ENCODE peak calls at places on chromosome X, in six cellular contexts. H, Q, Y, A, T and W are unnamed samples.

GRCh38 chrX:22666441-22666840 is 333.3 kb upstream of the DDX53 start:
- DNase-seq in H (peak), Q (no peak), Y (no peak), A (peak), T (peak), W (no peak)

GRCh38 chrX:6941041-6941440 is 206.5 kb upstream of the STS start:
- DNase-seq in H (no peak), Q (no peak), Y (no peak), A (peak), T (no peak), W (no peak)

GRCh38 chrX:40748977-40749376 is 13.6 kb upstream of the MED14 start:
- DNase-seq in H (no peak), Q (no peak), Y (no peak), A (no peak), T (no peak), W (no peak)

GRCh38 chrX:107684956-107685385 is 56.7 kb downstream of the PRPS1 start:
- DNase-seq in H (no peak), Q (no peak), Y (peak), A (peak), T (no peak), W (no peak)

GRCh38 chrX:54479471-54480122 is 16.4 kb downstream of the FGD1 start:
- DNase-seq in H (peak), Q (no peak), Y (no peak), A (no peak), T (peak), W (no peak)

GRCh38 chrX:39445336-39445735 is 644.1 kb downstream of the MID1IP1 start:
- DNase-seq in H (peak), Q (no peak), Y (no peak), A (no peak), T (peak), W (no peak)

GRCh38 chrX:17182317-17182716 is 192.7 kb upstream of the NHS start:
- DNase-seq in H (no peak), Q (no peak), Y (peak), A (no peak), T (no peak), W (no peak)

GRCh38 chrX:1072637-1073377 is 139.6 kb downstream of the CRLF2 start:
- DNase-seq in H (peak), Q (no peak), Y (no peak), A (no peak), T (no peak), W (no peak)

GRCh38 chrX:131565909-131566308 is 22.0 kb downstream of the OR13H1 start:
- DNase-seq in H (no peak), Q (no peak), Y (no peak), A (peak), T (no peak), W (no peak)

GRCh38 chrX:46588263-46588662 is 14.7 kb downstream of the CHST7 start:
- DNase-seq in H (no peak), Q (no peak), Y (no peak), A (peak), T (no peak), W (no peak)

GRCh38 chrX:101785142-101785541 is 125.5 kb upstream of the ARMCX2 start:
- DNase-seq in H (no peak), Q (no peak), Y (no peak), A (no peak), T (no peak), W (no peak)

GRCh38 chrX:132199941-132200340 is 19.3 kb downstream of the RAP2C start:
- DNase-seq in H (no peak), Q (no peak), Y (no peak), A (peak), T (no peak), W (no peak)

GRCh38 chrX:154967603-154968002 is 54.9 kb downstream of the F8 start:
- DNase-seq in H (no peak), Q (no peak), Y (no peak), A (peak), T (no peak), W (no peak)

GRCh38 chrX:43679778-43680177 is 23.7 kb downstream of the MAOA start:
- DNase-seq in H (no peak), Q (no peak), Y (no peak), A (no peak), T (no peak), W (no peak)

GRCh38 chrX:65587616-65588526 is 53.3 kb upstream of the LAS1L start:
- DNase-seq in H (no peak), Q (no peak), Y (no peak), A (peak), T (no peak), W (peak)

GRCh38 chrX:31007347-31007746 is 64.5 kb downstream of the FTHL17 start:
- DNase-seq in H (no peak), Q (no peak), Y (no peak), A (no peak), T (no peak), W (no peak)

GRCh38 chrX:100994352-100995281 is 25.1 kb downstream of the ARL13A start:
- DNase-seq in H (no peak), Q (peak), Y (no peak), A (peak), T (no peak), W (no peak)

GRCh38 chrX:136784231-136784630 is 3.5 kb upstream of the ARHGEF6 start:
- DNase-seq in H (no peak), Q (no peak), Y (no peak), A (no peak), T (no peak), W (no peak)

GRCh38 chrX:10617964-10618342 is 2.4 kb downstream of the MID1 start:
- DNase-seq in H (no peak), Q (no peak), Y (no peak), A (peak), T (peak), W (no peak)

GRCh38 chrX:614136-614535 is 16.5 kb upstream of the SHOX start:
- DNase-seq in H (no peak), Q (no peak), Y (no peak), A (no peak), T (no peak), W (no peak)

GRCh38 chrX:132532955-132533354 is 44.1 kb upstream of the MBNL3 start:
- DNase-seq in H (no peak), Q (no peak), Y (no peak), A (peak), T (no peak), W (no peak)

GRCh38 chrX:16517206-16517605 is 132.8 kb upstream of the S100G start:
- DNase-seq in H (no peak), Q (no peak), Y (no peak), A (no peak), T (no peak), W (no peak)

GRCh38 chrX:38986586-38986985 is 185.3 kb downstream of the MID1IP1 start:
- DNase-seq in H (no peak), Q (no peak), Y (no peak), A (no peak), T (no peak), W (no peak)

GRCh38 chrX:40094900-40095587 is 2.7 kb downstream of the BCOR start:
- DNase-seq in H (peak), Q (no peak), Y (no peak), A (no peak), T (no peak), W (no peak)

GRCh38 chrX:4674028-4674782 is 960.8 kb upstream of the PRKX start:
- DNase-seq in H (no peak), Q (no peak), Y (no peak), A (no peak), T (no peak), W (no peak)

GRCh38 chrX:150813922-150814321 is 84.5 kb downstream of the CD99L2 start:
- DNase-seq in H (no peak), Q (no peak), Y (no peak), A (no peak), T (no peak), W (no peak)

GRCh38 chrX:123961268-123962005 is at the start of gene STAG2:
- DNase-seq in H (peak), Q (peak), Y (peak), A (peak), T (peak), W (peak)

GRCh38 chrX:47796433-47796906 is 40.2 kb upstream of the ZNF81 start:
- DNase-seq in H (no peak), Q (no peak), Y (no peak), A (peak), T (no peak), W (peak)

GRCh38 chrX:20066968-20067708 is 49.6 kb downstream of the MAP7D2 start:
- DNase-seq in H (peak), Q (no peak), Y (peak), A (peak), T (no peak), W (peak)

GRCh38 chrX:38111196-38111595 is 104.8 kb downstream of the SYTL5 start:
- DNase-seq in H (no peak), Q (no peak), Y (peak), A (no peak), T (no peak), W (no peak)

GRCh38 chrX:56833626-56834025 is 104.6 kb downstream of the NBDY start:
- DNase-seq in H (no peak), Q (no peak), Y (no peak), A (peak), T (no peak), W (no peak)

GRCh38 chrX:18753603-18754002 is 46.2 kb downstream of the PPEF1 start:
- DNase-seq in H (no peak), Q (no peak), Y (no peak), A (no peak), T (no peak), W (no peak)

GRCh38 chrX:37714479-37714878 is 28.9 kb downstream of the XK start:
- DNase-seq in H (no peak), Q (no peak), Y (no peak), A (no peak), T (no peak), W (no peak)

GRCh38 chrX:44439242-44439641 is 95.8 kb upstream of the EFHC2 start:
- DNase-seq in H (no peak), Q (no peak), Y (peak), A (no peak), T (no peak), W (no peak)

GRCh38 chrX:1558761-1559468 is 21.9 kb upstream of the P2RY8 start:
- DNase-seq in H (no peak), Q (no peak), Y (no peak), A (no peak), T (no peak), W (no peak)

DNA sequence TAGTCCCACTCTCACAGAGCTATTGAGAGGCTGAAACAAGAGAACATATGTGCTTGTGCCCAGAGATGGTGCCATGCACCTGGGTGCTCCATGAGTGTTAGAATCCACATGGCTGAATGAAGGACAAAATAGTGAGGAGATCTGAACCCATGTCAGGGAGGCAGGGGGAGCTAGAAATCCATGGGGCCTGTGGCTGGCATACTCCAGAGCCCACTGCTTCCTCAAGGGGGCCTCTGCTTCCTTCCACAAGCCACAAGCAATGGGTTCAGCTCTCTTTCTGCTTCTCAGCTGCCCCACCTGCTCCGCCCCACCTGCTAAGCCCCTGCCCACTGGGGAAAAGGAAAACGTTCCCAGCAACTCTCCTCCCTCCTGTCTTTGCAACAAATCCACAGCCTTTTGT is 46.1 kb downstream of the PJA1 start:
- DNase-seq in H (no peak), Q (no peak), Y (no peak), A (no peak), T (no peak), W (no peak)
- TF ChIP-seq CTCF in H (peak), Q (no peak), Y (no peak), A (no peak), T (no peak), W (no peak)

DNA sequence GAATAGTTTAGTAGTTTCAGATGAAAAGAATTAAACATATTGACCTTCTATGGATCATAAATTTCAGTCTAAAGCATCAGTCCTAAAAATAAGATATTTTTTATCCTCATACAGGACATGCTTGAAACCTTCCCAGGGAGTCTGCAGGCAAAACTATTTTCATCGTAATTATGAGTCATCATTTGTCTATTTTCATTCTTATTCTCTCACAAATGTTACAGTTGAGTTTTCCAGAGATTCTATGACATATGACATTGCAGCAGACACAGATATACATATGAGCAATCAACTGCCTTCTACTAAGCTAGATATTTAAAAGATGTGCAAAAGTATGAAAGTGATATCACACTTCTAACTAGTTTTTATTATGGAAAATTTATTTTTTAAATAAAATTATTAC is 398.0 kb downstream of the MAGEB5 start:
- DNase-seq in H (no peak), Q (no peak), Y (no peak), A (no peak), T (no peak), W (no peak)
- TF ChIP-seq CTCF in H (no peak), Q (no peak), Y (no peak), A (no peak), T (no peak), W (no peak)

GRCh38 chrX:57918750-57919436 is 8.6 kb upstream of the ZXDA start:
- DNase-seq in H (no peak), Q (no peak), Y (no peak), A (no peak), T (no peak), W (no peak)
- TF ChIP-seq CTCF in H (peak), Q (peak), Y (peak), A (peak), T (no peak), W (peak)

GRCh38 chrX:153351981-153352380 is 18.0 kb downstream of the ZNF275 start:
- DNase-seq in H (no peak), Q (no peak), Y (no peak), A (no peak), T (no peak), W (no peak)
- TF ChIP-seq CTCF in H (no peak), Q (no peak), Y (no peak), A (no peak), T (no peak), W (no peak)

DNA sequence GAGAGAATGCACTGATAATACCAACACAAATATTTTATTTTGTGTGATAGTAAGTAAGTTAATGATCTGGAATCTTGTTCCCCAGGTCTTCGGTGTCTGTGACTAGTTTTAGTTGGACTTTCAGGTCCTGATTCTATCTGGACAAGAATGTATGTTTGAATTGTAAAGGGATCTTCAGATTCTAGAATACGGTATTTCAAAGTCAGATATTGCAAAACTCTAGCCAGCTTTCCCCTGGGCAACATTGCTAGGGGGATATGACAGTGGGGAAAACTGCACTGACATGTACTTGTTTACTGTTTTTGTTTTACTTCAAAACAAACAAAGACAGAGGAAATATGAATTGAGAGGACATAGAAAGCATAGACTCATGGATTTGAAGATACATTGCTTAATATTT is 489.0 kb downstream of the FAM133A start:
- DNase-seq in H (no peak), Q (no peak), Y (no peak), A (no peak), T (no peak), W (no peak)
- TF ChIP-seq CTCF in H (no peak), Q (no peak), Y (no peak), A (no peak), T (no peak), W (no peak)

DNA sequence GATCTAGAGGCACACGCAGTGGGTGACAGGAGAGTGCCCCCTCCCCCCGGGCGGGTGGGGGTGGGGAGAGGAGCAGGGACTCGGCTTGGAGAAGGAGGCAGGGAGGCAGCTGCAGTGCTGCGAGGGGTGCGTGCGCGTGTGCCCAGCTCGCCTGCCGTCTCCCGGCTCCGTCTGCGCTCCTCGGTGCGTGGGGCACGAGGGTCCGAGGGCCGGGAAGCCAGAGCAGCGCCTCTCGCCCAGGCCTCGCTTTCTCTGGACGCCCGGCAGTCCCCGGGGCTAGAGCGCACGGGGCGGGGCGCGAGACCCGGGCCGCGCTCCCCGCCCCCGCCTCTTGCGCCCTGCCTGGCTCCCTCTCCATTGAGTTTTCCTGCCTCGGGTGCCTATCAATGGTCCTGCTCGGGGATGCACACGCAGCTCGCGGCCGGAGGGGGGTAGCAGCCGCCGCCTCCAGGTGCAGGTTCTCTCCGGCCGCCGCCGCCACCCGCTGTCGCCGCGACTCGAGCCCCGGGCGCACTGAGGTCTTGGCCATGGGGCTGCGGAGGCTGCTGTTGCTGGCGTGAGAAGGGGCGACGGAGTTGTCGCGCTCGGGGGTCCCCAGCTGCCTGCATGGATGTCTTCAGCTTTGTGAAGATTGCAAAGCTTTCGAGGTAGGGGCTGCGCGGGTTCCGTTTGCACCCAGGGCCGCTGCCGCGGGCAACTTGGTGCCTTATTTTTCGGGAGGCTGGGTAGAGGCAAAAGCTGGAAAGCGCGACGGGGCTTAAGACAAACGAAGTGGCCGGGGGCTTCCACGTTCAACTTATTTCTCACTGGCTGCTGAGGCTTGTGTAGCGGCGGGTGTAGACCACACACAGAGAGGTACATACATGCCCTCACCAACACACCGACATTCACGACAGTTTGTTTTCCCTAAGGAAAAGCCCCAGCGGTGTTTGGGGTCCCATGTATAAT is at the start of gene FRMPD4:
- DNase-seq in H (peak), Q (no peak), Y (no peak), A (peak), T (peak), W (no peak)
- TF ChIP-seq CTCF in H (peak), Q (no peak), Y (peak), A (no peak), T (no peak), W (peak)

GRCh38 chrX:138034136-138034535 is 468.2 kb downstream of the ZIC3 start:
- DNase-seq in H (peak), Q (no peak), Y (no peak), A (no peak), T (no peak), W (no peak)
- TF ChIP-seq CTCF in H (peak), Q (no peak), Y (peak), A (no peak), T (peak), W (no peak)

DNA sequence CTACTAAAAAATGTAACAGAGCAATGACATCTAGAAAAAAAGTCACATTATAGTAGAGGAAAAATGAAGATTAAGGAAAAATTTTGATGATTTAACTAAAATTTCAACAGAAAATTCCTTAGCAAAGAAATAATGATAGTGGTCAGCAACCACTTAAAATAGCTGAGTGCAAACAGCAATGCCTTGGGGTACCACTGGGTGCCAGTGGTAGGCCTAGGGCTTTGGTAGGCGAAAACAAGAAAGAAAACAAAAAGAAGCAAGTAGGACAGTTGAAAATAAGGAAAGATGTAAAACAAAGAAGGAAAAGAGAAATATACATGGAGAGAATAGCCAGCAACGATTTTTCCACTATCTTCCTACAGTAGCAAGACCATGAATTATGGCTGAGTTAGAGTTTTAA is 313.5 kb upstream of the IRS4 start:
- DNase-seq in H (peak), Q (no peak), Y (no peak), A (no peak), T (no peak), W (no peak)
- TF ChIP-seq CTCF in H (peak), Q (no peak), Y (peak), A (no peak), T (peak), W (no peak)